ENCODE peak calls at places on chromosome 22, in four cellular contexts. One of them, this sample, is unnamed.

GRCh38 chr22:47275479-47276218 is 513.2 kb downstream of the TBC1D22A start:
- DNase-seq in T1000: no peak
- DNase-seq in osteocyte: no peak
- DNase-seq in nephron progenitor cell: no peak
- DNase-seq in this sample: no peak

GRCh38 chr22:39520874-39521857 is 804 bp downstream of the ATF4 start:
- DNase-seq in T1000: peak
- DNase-seq in osteocyte: peak
- DNase-seq in nephron progenitor cell: peak
- DNase-seq in this sample: peak

GRCh38 chr22:31083923-31084810 is 3.0 kb downstream of the SMTN start:
- DNase-seq in T1000: no peak
- DNase-seq in osteocyte: no peak
- DNase-seq in nephron progenitor cell: no peak
- DNase-seq in this sample: no peak

GRCh38 chr22:46049726-46050450 is 72.9 kb upstream of the WNT7B start:
- DNase-seq in T1000: no peak
- DNase-seq in osteocyte: no peak
- DNase-seq in nephron progenitor cell: no peak
- DNase-seq in this sample: no peak

GRCh38 chr22:25880524-25880923 is 138.5 kb downstream of the MYO18B start:
- DNase-seq in T1000: no peak
- DNase-seq in osteocyte: no peak
- DNase-seq in nephron progenitor cell: no peak
- DNase-seq in this sample: no peak

GRCh38 chr22:49535126-49535525 is 292.5 kb downstream of the BRD1 start:
- DNase-seq in T1000: no peak
- DNase-seq in osteocyte: no peak
- DNase-seq in nephron progenitor cell: no peak
- DNase-seq in this sample: no peak

GRCh38 chr22:39943941-39944624 is 16.1 kb upstream of the TMA7B start:
- DNase-seq in T1000: no peak
- DNase-seq in osteocyte: no peak
- DNase-seq in nephron progenitor cell: no peak
- DNase-seq in this sample: no peak

GRCh38 chr22:29734853-29735252 is 15.1 kb downstream of the CABP7 start:
- DNase-seq in T1000: no peak
- DNase-seq in osteocyte: no peak
- DNase-seq in nephron progenitor cell: no peak
- DNase-seq in this sample: no peak

GRCh38 chr22:41446639-41447434 is at the start of gene TOB2:
- DNase-seq in T1000: peak
- DNase-seq in osteocyte: peak
- DNase-seq in nephron progenitor cell: peak
- DNase-seq in this sample: peak

GRCh38 chr22:37241351-37242142 is 2.5 kb downstream of the RAC2 start:
- DNase-seq in T1000: no peak
- DNase-seq in osteocyte: no peak
- DNase-seq in nephron progenitor cell: no peak
- DNase-seq in this sample: no peak

GRCh38 chr22:40462195-40462988 is 92.0 kb downstream of the SGSM3 start:
- DNase-seq in T1000: no peak
- DNase-seq in osteocyte: no peak
- DNase-seq in nephron progenitor cell: no peak
- DNase-seq in this sample: no peak

GRCh38 chr22:17552737-17553136 is 10.6 kb upstream of the SLC25A18 start:
- DNase-seq in T1000: no peak
- DNase-seq in osteocyte: no peak
- DNase-seq in nephron progenitor cell: no peak
- DNase-seq in this sample: no peak

GRCh38 chr22:48714231-48714630 is 1113.4 kb downstream of the BRD1 start:
- DNase-seq in T1000: no peak
- DNase-seq in osteocyte: no peak
- DNase-seq in nephron progenitor cell: no peak
- DNase-seq in this sample: no peak

GRCh38 chr22:35582861-35583670 is 34.1 kb downstream of the MB start:
- DNase-seq in T1000: peak
- DNase-seq in osteocyte: no peak
- DNase-seq in nephron progenitor cell: peak
- DNase-seq in this sample: peak

GRCh38 chr22:20779813-20780148 is 5.9 kb downstream of the SERPIND1 start:
- DNase-seq in T1000: no peak
- DNase-seq in osteocyte: no peak
- DNase-seq in nephron progenitor cell: no peak
- DNase-seq in this sample: no peak

GRCh38 chr22:49660794-49661781 is 166.6 kb downstream of the BRD1 start:
- DNase-seq in T1000: no peak
- DNase-seq in osteocyte: no peak
- DNase-seq in nephron progenitor cell: no peak
- DNase-seq in this sample: no peak

GRCh38 chr22:43630451-43630850 is 181.7 kb downstream of the EFCAB6 start:
- DNase-seq in T1000: no peak
- DNase-seq in osteocyte: peak
- DNase-seq in nephron progenitor cell: no peak
- DNase-seq in this sample: no peak

GRCh38 chr22:44677299-44678244 is 24.4 kb upstream of the PRR5 start:
- DNase-seq in T1000: no peak
- DNase-seq in osteocyte: no peak
- DNase-seq in nephron progenitor cell: no peak
- DNase-seq in this sample: no peak

GRCh38 chr22:37428649-37429586 is 1.6 kb upstream of the ELFN2 start:
- DNase-seq in T1000: no peak
- DNase-seq in osteocyte: no peak
- DNase-seq in nephron progenitor cell: peak
- DNase-seq in this sample: peak

GRCh38 chr22:30949934-30950660 is 18.5 kb downstream of the MORC2 start:
- DNase-seq in T1000: no peak
- DNase-seq in osteocyte: peak
- DNase-seq in nephron progenitor cell: no peak
- DNase-seq in this sample: no peak

GRCh38 chr22:45096256-45096907 is 67.3 kb upstream of the NUP50 start:
- DNase-seq in T1000: peak
- DNase-seq in osteocyte: no peak
- DNase-seq in nephron progenitor cell: peak
- DNase-seq in this sample: peak

GRCh38 chr22:46293591-46294260 is 2.9 kb upstream of the GTSE1 start:
- DNase-seq in T1000: no peak
- DNase-seq in osteocyte: no peak
- DNase-seq in nephron progenitor cell: no peak
- DNase-seq in this sample: no peak

GRCh38 chr22:47633111-47633510 is 870.7 kb downstream of the TBC1D22A start:
- DNase-seq in T1000: no peak
- DNase-seq in osteocyte: peak
- DNase-seq in nephron progenitor cell: no peak
- DNase-seq in this sample: no peak

GRCh38 chr22:19355413-19356157 is 64.1 kb upstream of the CLTCL1 start:
- DNase-seq in T1000: no peak
- DNase-seq in osteocyte: no peak
- DNase-seq in nephron progenitor cell: no peak
- DNase-seq in this sample: peak

GRCh38 chr22:18101536-18101935 is 9.1 kb upstream of the TUBA8 start:
- DNase-seq in T1000: no peak
- DNase-seq in osteocyte: no peak
- DNase-seq in nephron progenitor cell: no peak
- DNase-seq in this sample: no peak

GRCh38 chr22:28930357-28931007 is 47.1 kb downstream of the ZNRF3 start:
- DNase-seq in T1000: no peak
- DNase-seq in osteocyte: no peak
- DNase-seq in nephron progenitor cell: no peak
- DNase-seq in this sample: no peak

GRCh38 chr22:19691721-19692341 is 22.5 kb upstream of the SEPTIN5 start:
- DNase-seq in T1000: no peak
- DNase-seq in osteocyte: no peak
- DNase-seq in nephron progenitor cell: peak
- DNase-seq in this sample: peak

GRCh38 chr22:44915441-44915840 is 94.4 kb downstream of the PHF21B start:
- DNase-seq in T1000: no peak
- DNase-seq in osteocyte: no peak
- DNase-seq in nephron progenitor cell: no peak
- DNase-seq in this sample: no peak

GRCh38 chr22:36077261-36077660 is 48.6 kb upstream of the RBFOX2 start:
- DNase-seq in T1000: peak
- DNase-seq in osteocyte: no peak
- DNase-seq in nephron progenitor cell: no peak
- DNase-seq in this sample: no peak

GRCh38 chr22:47631571-47632102 is 869.2 kb downstream of the TBC1D22A start:
- DNase-seq in T1000: no peak
- DNase-seq in osteocyte: peak
- DNase-seq in nephron progenitor cell: no peak
- DNase-seq in this sample: no peak

GRCh38 chr22:48406161-48406560 is 1421.5 kb downstream of the BRD1 start:
- DNase-seq in T1000: no peak
- DNase-seq in osteocyte: no peak
- DNase-seq in nephron progenitor cell: no peak
- DNase-seq in this sample: no peak

GRCh38 chr22:23833911-23834317 is 4.9 kb downstream of the DERL3 start:
- DNase-seq in T1000: no peak
- DNase-seq in osteocyte: no peak
- DNase-seq in nephron progenitor cell: no peak
- DNase-seq in this sample: peak

GRCh38 chr22:19634576-19634975 is 79.7 kb upstream of the SEPTIN5 start:
- DNase-seq in T1000: no peak
- DNase-seq in osteocyte: peak
- DNase-seq in nephron progenitor cell: no peak
- DNase-seq in this sample: no peak

GRCh38 chr22:40728731-40729189 is 49.5 kb downstream of the MCHR1 start:
- DNase-seq in T1000: no peak
- DNase-seq in osteocyte: no peak
- DNase-seq in nephron progenitor cell: no peak
- DNase-seq in this sample: no peak

GRCh38 chr22:50337262-50338041 is 5.7 kb upstream of the PPP6R2 start:
- DNase-seq in T1000: no peak
- DNase-seq in osteocyte: no peak
- DNase-seq in nephron progenitor cell: no peak
- DNase-seq in this sample: no peak

GRCh38 chr22:21025266-21025665 is 7.1 kb downstream of the SLC7A4 start:
- DNase-seq in T1000: no peak
- DNase-seq in osteocyte: no peak
- DNase-seq in nephron progenitor cell: no peak
- DNase-seq in this sample: no peak